ENCODE peak calls at places on chromosomes 2 and 18, in four cellular contexts. One of them, this sample, is unnamed.

GRCh38 chr2:149989447-149990063 is 402.0 kb upstream of the MMADHC start:
- DNase-seq in hepatocyte: no peak
- DNase-seq in right lobe of liver: no peak
- DNase-seq in transverse colon: no peak
- DNase-seq in this sample: no peak

GRCh38 chr2:158024288-158024898 is 77.3 kb upstream of the UPP2 start:
- DNase-seq in hepatocyte: peak
- DNase-seq in right lobe of liver: no peak
- DNase-seq in transverse colon: peak
- DNase-seq in this sample: peak

GRCh38 chr18:35938562-35938961 is 33.9 kb upstream of the RMP24 start:
- DNase-seq in hepatocyte: no peak
- DNase-seq in right lobe of liver: no peak
- DNase-seq in transverse colon: no peak
- DNase-seq in this sample: no peak

GRCh38 chr2:120262761-120263428 is 10.2 kb downstream of the RALB start:
- DNase-seq in hepatocyte: no peak
- DNase-seq in right lobe of liver: no peak
- DNase-seq in transverse colon: no peak
- DNase-seq in this sample: no peak

GRCh38 chr2:188573453-188573852 is 281.8 kb downstream of the GULP1 start:
- DNase-seq in hepatocyte: peak
- DNase-seq in right lobe of liver: no peak
- DNase-seq in transverse colon: no peak
- DNase-seq in this sample: no peak

GRCh38 chr2:14634885-14635871 is 2.7 kb downstream of the LRATD1 start:
- DNase-seq in hepatocyte: peak
- DNase-seq in right lobe of liver: peak
- DNase-seq in transverse colon: peak
- DNase-seq in this sample: peak

GRCh38 chr2:132677661-132678060 is 7.7 kb upstream of the LYPD1 start:
- DNase-seq in hepatocyte: no peak
- DNase-seq in right lobe of liver: no peak
- DNase-seq in transverse colon: no peak
- DNase-seq in this sample: no peak

GRCh38 chr2:150403457-150403856 is 84.0 kb downstream of the RND3 start:
- DNase-seq in hepatocyte: no peak
- DNase-seq in right lobe of liver: no peak
- DNase-seq in transverse colon: no peak
- DNase-seq in this sample: no peak

GRCh38 chr2:194424683-194425209 is 1232.3 kb upstream of the SLC39A10 start:
- DNase-seq in hepatocyte: no peak
- DNase-seq in right lobe of liver: no peak
- DNase-seq in transverse colon: no peak
- DNase-seq in this sample: no peak

GRCh38 chr2:27849558-27849957 is 40.6 kb downstream of the RBKS start:
- DNase-seq in hepatocyte: no peak
- DNase-seq in right lobe of liver: no peak
- DNase-seq in transverse colon: no peak
- DNase-seq in this sample: no peak

GRCh38 chr2:29526587-29527586 is 394.5 kb downstream of the ALK start:
- DNase-seq in hepatocyte: no peak
- DNase-seq in right lobe of liver: no peak
- DNase-seq in transverse colon: no peak
- DNase-seq in this sample: no peak

GRCh38 chr2:162318280-162319222 is at the start of gene IFIH1:
- DNase-seq in hepatocyte: peak
- DNase-seq in right lobe of liver: peak
- DNase-seq in transverse colon: peak
- DNase-seq in this sample: peak

GRCh38 chr2:120434487-120434886 is 88.6 kb downstream of the INHBB start:
- DNase-seq in hepatocyte: no peak
- DNase-seq in right lobe of liver: no peak
- DNase-seq in transverse colon: no peak
- DNase-seq in this sample: no peak

GRCh38 chr2:604826-605524 is 72.2 kb downstream of the TMEM18 start:
- DNase-seq in hepatocyte: no peak
- DNase-seq in right lobe of liver: no peak
- DNase-seq in transverse colon: no peak
- DNase-seq in this sample: no peak

GRCh38 chr18:10085405-10085804 is 171.6 kb downstream of the VAPA start:
- DNase-seq in hepatocyte: no peak
- DNase-seq in right lobe of liver: no peak
- DNase-seq in transverse colon: no peak
- DNase-seq in this sample: no peak

GRCh38 chr2:167940361-167940744 is 307.0 kb downstream of the STK39 start:
- DNase-seq in hepatocyte: no peak
- DNase-seq in right lobe of liver: no peak
- DNase-seq in transverse colon: no peak
- DNase-seq in this sample: no peak

GRCh38 chr2:26072925-26073768 is 39.3 kb downstream of the RAB10 start:
- DNase-seq in hepatocyte: no peak
- DNase-seq in right lobe of liver: no peak
- DNase-seq in transverse colon: no peak
- DNase-seq in this sample: no peak

GRCh38 chr2:170817247-170817998 is 736 bp downstream of the GAD1 start:
- DNase-seq in hepatocyte: no peak
- DNase-seq in right lobe of liver: no peak
- DNase-seq in transverse colon: no peak
- DNase-seq in this sample: no peak

GRCh38 chr2:185806783-185807182 is 68.2 kb downstream of the FSIP2 start:
- DNase-seq in hepatocyte: no peak
- DNase-seq in right lobe of liver: no peak
- DNase-seq in transverse colon: no peak
- DNase-seq in this sample: no peak

GRCh38 chr2:128414946-128415767 is 96.5 kb upstream of the HS6ST1 start:
- DNase-seq in hepatocyte: no peak
- DNase-seq in right lobe of liver: no peak
- DNase-seq in transverse colon: no peak
- DNase-seq in this sample: no peak

GRCh38 chr2:188293601-188294482 is 2.2 kb downstream of the GULP1 start:
- DNase-seq in hepatocyte: peak
- DNase-seq in right lobe of liver: peak
- DNase-seq in transverse colon: peak
- DNase-seq in this sample: peak

GRCh38 chr2:86016581-86016980 is 89.1 kb downstream of the POLR1A start:
- DNase-seq in hepatocyte: no peak
- DNase-seq in right lobe of liver: no peak
- DNase-seq in transverse colon: no peak
- DNase-seq in this sample: no peak

GRCh38 chr2:150143087-150143536 is 344.4 kb downstream of the RND3 start:
- DNase-seq in hepatocyte: no peak
- DNase-seq in right lobe of liver: no peak
- DNase-seq in transverse colon: no peak
- DNase-seq in this sample: no peak

GRCh38 chr18:2953935-2954641 is 58.9 kb downstream of the LPIN2 start:
- DNase-seq in hepatocyte: no peak
- DNase-seq in right lobe of liver: no peak
- DNase-seq in transverse colon: no peak
- DNase-seq in this sample: no peak
- H3K27ac ChIP-seq in hepatocyte: peak
- H3K27ac ChIP-seq in right lobe of liver: peak
- H3K27ac ChIP-seq in transverse colon: no peak
- H3K27ac ChIP-seq in this sample: no peak

DNA sequence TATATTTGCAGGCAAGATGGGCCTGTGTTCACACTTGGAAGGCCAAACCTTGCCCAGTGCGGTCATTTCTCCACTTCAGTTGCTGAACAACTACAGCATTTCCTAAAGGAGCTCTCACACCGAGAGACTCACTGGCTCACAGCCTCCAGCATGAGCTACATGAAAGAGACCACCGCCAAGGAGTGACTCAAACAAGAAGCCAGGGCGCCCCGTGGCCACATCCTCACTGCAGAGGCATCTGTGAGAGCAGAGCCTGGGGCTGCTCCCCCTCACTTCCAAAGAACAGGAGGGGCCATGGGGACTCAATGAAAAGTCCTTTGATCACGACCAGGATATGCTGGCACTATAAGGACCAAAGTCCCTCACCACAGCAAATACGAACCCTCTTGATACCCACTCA is 50.0 kb downstream of the TMEM163 start:
- DNase-seq in hepatocyte: no peak
- DNase-seq in right lobe of liver: no peak
- DNase-seq in transverse colon: peak
- DNase-seq in this sample: peak
- TF ChIP-seq CTCF in hepatocyte: no peak
- TF ChIP-seq CTCF in right lobe of liver: no peak
- TF ChIP-seq CTCF in transverse colon: no peak
- TF ChIP-seq CTCF in this sample: no peak

GRCh38 chr2:201138401-201138970 is 22.5 kb downstream of the CFLAR start:
- DNase-seq in hepatocyte: no peak
- DNase-seq in right lobe of liver: no peak
- DNase-seq in transverse colon: no peak
- DNase-seq in this sample: no peak

GRCh38 chr2:201139836-201140599 is 24.1 kb downstream of the CFLAR start:
- DNase-seq in hepatocyte: no peak
- DNase-seq in right lobe of liver: no peak
- DNase-seq in transverse colon: no peak
- DNase-seq in this sample: no peak

GRCh38 chr2:201148434-201148833 is 32.5 kb downstream of the CFLAR start:
- DNase-seq in hepatocyte: no peak
- DNase-seq in right lobe of liver: no peak
- DNase-seq in transverse colon: no peak
- DNase-seq in this sample: no peak

GRCh38 chr2:201149064-201149820 is 33.3 kb downstream of the CFLAR start:
- DNase-seq in hepatocyte: peak
- DNase-seq in right lobe of liver: no peak
- DNase-seq in transverse colon: no peak
- DNase-seq in this sample: no peak

GRCh38 chr2:201144101-201145051 is 28.4 kb downstream of the CFLAR start:
- DNase-seq in hepatocyte: peak
- DNase-seq in right lobe of liver: no peak
- DNase-seq in transverse colon: no peak
- DNase-seq in this sample: no peak
- H3K27ac ChIP-seq in hepatocyte: peak
- H3K27ac ChIP-seq in right lobe of liver: no peak
- H3K27ac ChIP-seq in transverse colon: peak
- H3K27ac ChIP-seq in this sample: no peak

DNA sequence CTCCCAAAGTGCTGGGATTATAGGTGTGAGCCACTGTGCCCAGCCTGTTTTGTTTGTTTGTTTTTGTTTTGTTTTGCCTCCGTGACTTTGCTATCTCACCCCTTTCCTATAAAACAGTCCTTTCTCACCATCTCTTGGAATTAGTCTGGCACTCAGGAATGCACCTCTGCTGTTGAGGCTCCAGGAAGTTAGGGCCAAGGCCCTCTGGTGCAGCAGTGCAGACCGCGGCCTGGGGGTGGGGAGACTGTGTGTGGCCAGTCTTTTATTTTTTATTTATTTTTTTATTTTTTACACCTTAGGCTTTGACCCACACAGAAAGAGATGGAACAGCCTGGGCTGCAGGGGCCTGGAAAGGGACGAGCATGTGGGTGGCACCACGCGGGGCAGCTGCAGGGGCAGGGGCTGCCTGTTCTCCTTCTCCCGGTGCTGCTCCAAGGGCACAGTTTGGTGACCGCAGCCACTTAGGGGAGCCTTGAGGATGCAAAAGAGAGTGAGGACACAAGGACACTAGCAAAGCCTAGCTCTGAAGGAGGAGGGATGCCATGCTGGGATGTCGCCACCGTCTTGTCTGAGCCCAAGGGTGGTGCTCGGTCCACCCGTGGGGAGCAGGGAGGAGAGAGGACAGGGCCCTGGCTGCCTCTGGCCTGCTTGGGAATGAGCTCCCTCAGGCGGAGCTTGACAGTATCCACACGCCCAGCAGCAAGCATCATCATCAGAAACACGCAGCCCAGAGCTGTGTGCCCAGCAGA is 19.4 kb upstream of the ALPI start:
- DNase-seq in hepatocyte: peak
- DNase-seq in right lobe of liver: peak
- DNase-seq in transverse colon: no peak
- DNase-seq in this sample: peak
- TF ChIP-seq CTCF in hepatocyte: no peak
- TF ChIP-seq CTCF in right lobe of liver: no peak
- TF ChIP-seq CTCF in transverse colon: no peak
- TF ChIP-seq CTCF in this sample: no peak

GRCh38 chr2:172674034-172674967 is 61.3 kb upstream of the RAPGEF4 start:
- DNase-seq in hepatocyte: peak
- DNase-seq in right lobe of liver: peak
- DNase-seq in transverse colon: no peak
- DNase-seq in this sample: peak

GRCh38 chr2:172672114-172672513 is 63.5 kb upstream of the RAPGEF4 start:
- DNase-seq in hepatocyte: no peak
- DNase-seq in right lobe of liver: no peak
- DNase-seq in transverse colon: no peak
- DNase-seq in this sample: no peak

GRCh38 chr2:172671506-172671905 is 64.1 kb upstream of the RAPGEF4 start:
- DNase-seq in hepatocyte: no peak
- DNase-seq in right lobe of liver: no peak
- DNase-seq in transverse colon: no peak
- DNase-seq in this sample: no peak

GRCh38 chr2:172674968-172675303 is 60.7 kb upstream of the RAPGEF4 start:
- DNase-seq in hepatocyte: no peak
- DNase-seq in right lobe of liver: no peak
- DNase-seq in transverse colon: no peak
- DNase-seq in this sample: no peak

DNA sequence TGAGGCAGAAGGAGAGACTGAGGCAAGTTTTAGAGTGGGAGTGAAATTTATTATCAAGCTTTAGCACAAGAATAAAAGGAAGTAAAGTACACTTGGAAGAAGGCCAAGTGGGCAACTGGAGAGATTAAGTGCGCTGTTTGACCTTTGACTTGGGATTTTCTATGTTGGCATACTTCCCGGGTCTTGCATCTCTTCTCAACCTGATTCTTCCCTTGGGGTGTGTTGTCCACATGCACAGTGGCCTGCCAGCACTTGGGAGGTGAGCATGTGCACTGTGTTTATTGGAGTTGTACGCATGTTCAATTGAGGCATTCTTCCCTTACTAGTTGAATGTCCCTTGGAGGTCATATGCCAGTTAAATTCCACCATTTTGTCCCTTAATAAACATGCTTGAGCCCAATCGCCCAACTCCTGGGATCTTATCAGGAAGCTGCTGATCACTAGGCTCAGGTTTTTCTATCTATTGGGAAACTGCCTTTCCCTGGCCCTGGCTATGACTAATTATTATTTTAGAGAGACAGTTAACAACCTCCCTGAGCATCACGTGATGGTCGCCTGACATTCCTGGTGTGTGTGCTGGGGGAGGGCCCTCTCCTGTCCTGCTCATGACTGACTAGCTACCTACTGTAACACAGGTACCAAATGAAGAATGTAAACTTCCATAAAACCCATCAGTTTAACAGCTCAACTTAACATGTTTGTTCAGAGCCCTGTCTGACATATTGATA is 62.5 kb upstream of the RAPGEF4 start:
- DNase-seq in hepatocyte: peak
- DNase-seq in right lobe of liver: peak
- DNase-seq in transverse colon: peak
- DNase-seq in this sample: no peak
- H3K27ac ChIP-seq in hepatocyte: peak
- H3K27ac ChIP-seq in right lobe of liver: no peak
- H3K27ac ChIP-seq in transverse colon: no peak
- H3K27ac ChIP-seq in this sample: no peak

This sample was measured in lower lobe of right lung.